ENCODE peak calls at places on chromosome 11, in seven cellular contexts. One of them, this sample, is unnamed.
A peak's percentile ranks its signal among the peaks of the same experiment; 100 is the strongest.

GRCh38 chr11:65911682-65912568 is 6.9 kb downstream of the C11orf68 start:
- DNase-seq in NCI-H510A treated with DMSO at 0.1 percent for 48 hours: peak; percentile 48
- DNase-seq in osteocyte: no peak
- DNase-seq in NCI-H187: no peak
- DNase-seq in dermis microvascular lymphatic vessel endothelial cell: no peak
- DNase-seq in hepatic stellate cell: peak; percentile 89
- DNase-seq in glomerular endothelial cell: no peak
- DNase-seq in this sample: no peak

GRCh38 chr11:115439385-115439784 is 64.8 kb downstream of the CADM1 start:
- DNase-seq in NCI-H510A treated with DMSO at 0.1 percent for 48 hours: no peak
- DNase-seq in osteocyte: no peak
- DNase-seq in NCI-H187: no peak
- DNase-seq in dermis microvascular lymphatic vessel endothelial cell: no peak
- DNase-seq in hepatic stellate cell: no peak
- DNase-seq in glomerular endothelial cell: no peak
- DNase-seq in this sample: no peak

GRCh38 chr11:69362315-69362714 is 68.4 kb downstream of the MYEOV start:
- DNase-seq in NCI-H510A treated with DMSO at 0.1 percent for 48 hours: no peak
- DNase-seq in osteocyte: no peak
- DNase-seq in NCI-H187: no peak
- DNase-seq in dermis microvascular lymphatic vessel endothelial cell: no peak
- DNase-seq in hepatic stellate cell: no peak
- DNase-seq in glomerular endothelial cell: no peak
- DNase-seq in this sample: peak; percentile 18

GRCh38 chr11:14275081-14275480 is 83.9 kb downstream of the RRAS2 start:
- DNase-seq in NCI-H510A treated with DMSO at 0.1 percent for 48 hours: no peak
- DNase-seq in osteocyte: no peak
- DNase-seq in NCI-H187: no peak
- DNase-seq in dermis microvascular lymphatic vessel endothelial cell: no peak
- DNase-seq in hepatic stellate cell: no peak
- DNase-seq in glomerular endothelial cell: no peak
- DNase-seq in this sample: no peak

GRCh38 chr11:120710354-120711187 is 199.0 kb downstream of the GRIK4 start:
- DNase-seq in NCI-H510A treated with DMSO at 0.1 percent for 48 hours: no peak
- DNase-seq in osteocyte: peak; percentile 81
- DNase-seq in NCI-H187: no peak
- DNase-seq in dermis microvascular lymphatic vessel endothelial cell: no peak
- DNase-seq in hepatic stellate cell: peak; percentile 70
- DNase-seq in glomerular endothelial cell: no peak
- DNase-seq in this sample: peak; percentile 66

GRCh38 chr11:118610773-118611432 is 3.5 kb downstream of the PHLDB1 start:
- DNase-seq in NCI-H510A treated with DMSO at 0.1 percent for 48 hours: peak; percentile 31
- DNase-seq in osteocyte: peak; percentile 92
- DNase-seq in NCI-H187: no peak
- DNase-seq in dermis microvascular lymphatic vessel endothelial cell: peak; percentile 37
- DNase-seq in hepatic stellate cell: no peak
- DNase-seq in glomerular endothelial cell: no peak
- DNase-seq in this sample: peak; percentile 89

GRCh38 chr11:35112056-35112845 is 26.7 kb upstream of the CD44 start:
- DNase-seq in NCI-H510A treated with DMSO at 0.1 percent for 48 hours: no peak
- DNase-seq in osteocyte: no peak
- DNase-seq in NCI-H187: peak; percentile 13
- DNase-seq in dermis microvascular lymphatic vessel endothelial cell: no peak
- DNase-seq in hepatic stellate cell: no peak
- DNase-seq in glomerular endothelial cell: no peak
- DNase-seq in this sample: no peak

GRCh38 chr11:47355283-47356128 is 3.0 kb upstream of the MYBPC3 start:
- DNase-seq in NCI-H510A treated with DMSO at 0.1 percent for 48 hours: peak; percentile 80
- DNase-seq in osteocyte: peak; percentile 95
- DNase-seq in NCI-H187: peak; percentile 84
- DNase-seq in dermis microvascular lymphatic vessel endothelial cell: peak; percentile 64
- DNase-seq in hepatic stellate cell: peak; percentile 92
- DNase-seq in glomerular endothelial cell: peak; percentile 56
- DNase-seq in this sample: peak; percentile 95

GRCh38 chr11:126725043-126725442 is 275.5 kb downstream of the KIRREL3 start:
- DNase-seq in NCI-H510A treated with DMSO at 0.1 percent for 48 hours: no peak
- DNase-seq in osteocyte: no peak
- DNase-seq in NCI-H187: no peak
- DNase-seq in dermis microvascular lymphatic vessel endothelial cell: no peak
- DNase-seq in hepatic stellate cell: no peak
- DNase-seq in glomerular endothelial cell: no peak
- DNase-seq in this sample: no peak

GRCh38 chr11:33168605-33169240 is 7.4 kb upstream of the CSTF3 start:
- DNase-seq in NCI-H510A treated with DMSO at 0.1 percent for 48 hours: no peak
- DNase-seq in osteocyte: no peak
- DNase-seq in NCI-H187: no peak
- DNase-seq in dermis microvascular lymphatic vessel endothelial cell: no peak
- DNase-seq in hepatic stellate cell: no peak
- DNase-seq in glomerular endothelial cell: no peak
- DNase-seq in this sample: no peak

GRCh38 chr11:101445761-101446160 is 138.0 kb downstream of the TRPC6 start:
- DNase-seq in NCI-H510A treated with DMSO at 0.1 percent for 48 hours: no peak
- DNase-seq in osteocyte: no peak
- DNase-seq in NCI-H187: no peak
- DNase-seq in dermis microvascular lymphatic vessel endothelial cell: no peak
- DNase-seq in hepatic stellate cell: no peak
- DNase-seq in glomerular endothelial cell: no peak
- DNase-seq in this sample: no peak

GRCh38 chr11:1531961-1532586 is 40.0 kb downstream of the DUSP8 start:
- DNase-seq in NCI-H510A treated with DMSO at 0.1 percent for 48 hours: no peak
- DNase-seq in osteocyte: no peak
- DNase-seq in NCI-H187: no peak
- DNase-seq in dermis microvascular lymphatic vessel endothelial cell: no peak
- DNase-seq in hepatic stellate cell: no peak
- DNase-seq in glomerular endothelial cell: no peak
- DNase-seq in this sample: peak; percentile 68

This sample was measured in right atrium auricular region.